ENCODE peak calls at places on chromosomes 5 and 9, in four cellular contexts. W, S, Y and K are unnamed samples.

GRCh38 chr5:147188200-147189108 is 46.4 kb upstream of the STK32A start:
- DNase-seq in S (no peak), Y (peak), W (no peak), K (peak)

GRCh38 chr9:69499401-69499800 is 172.8 kb downstream of the APBA1 start:
- DNase-seq in Y (no peak), S (no peak), W (no peak), K (no peak)

GRCh38 chr5:135544666-135545045 is 8.9 kb upstream of the NEUROG1 start:
- DNase-seq in Y (no peak), S (no peak), W (no peak), K (no peak)

GRCh38 chr9:75083188-75083976 is 4.6 kb downstream of the NMRK1 start:
- DNase-seq in S (peak), W (peak), Y (no peak), K (no peak)

GRCh38 chr5:76953551-76954382 is 922 bp downstream of the CRHBP start:
- DNase-seq in Y (no peak), S (no peak), W (no peak), K (no peak)

GRCh38 chr5:173816728-173817127 is 71.4 kb upstream of the CPEB4 start:
- DNase-seq in W (no peak), Y (no peak), S (no peak), K (no peak)

GRCh38 chr5:154097031-154097430 is 58.3 kb downstream of the MFAP3 start:
- DNase-seq in W (no peak), S (no peak), Y (no peak), K (no peak)

GRCh38 chr9:109255394-109255793 is 65.5 kb downstream of the EPB41L4B start:
- DNase-seq in Y (no peak), S (no peak), W (no peak), K (no peak)

GRCh38 chr5:123997354-123998215 is 485.6 kb downstream of the CSNK1G3 start:
- DNase-seq in S (no peak), W (no peak), Y (no peak), K (no peak)

GRCh38 chr5:61048534-61048933 is 103.5 kb downstream of the NDUFAF2 start:
- DNase-seq in W (no peak), Y (no peak), S (no peak), K (no peak)

GRCh38 chr9:692636-693459 is 148.6 kb upstream of the DMRT1 start:
- DNase-seq in Y (no peak), S (no peak), W (no peak), K (no peak)

GRCh38 chr5:68299105-68299504 is 83.5 kb downstream of the PIK3R1 start:
- DNase-seq in Y (no peak), S (no peak), W (no peak), K (no peak)

GRCh38 chr5:171412186-171412585 is 7.3 kb upstream of the FGF18 start:
- DNase-seq in S (no peak), Y (no peak), W (no peak), K (no peak)

GRCh38 chr5:168793844-168794837 is 215.0 kb upstream of the PANK3 start:
- DNase-seq in Y (no peak), W (peak), S (no peak), K (no peak)

GRCh38 chr9:130905902-130906726 is 9.5 kb upstream of the QRFP start:
- DNase-seq in Y (no peak), W (no peak), S (no peak), K (no peak)

GRCh38 chr9:36961568-36962360 is 72.3 kb downstream of the PAX5 start:
- DNase-seq in S (no peak), W (no peak), Y (no peak), K (no peak)

GRCh38 chr9:137021979-137022619 is 5.9 kb downstream of the ABCA2 start:
- DNase-seq in W (peak), Y (no peak), S (peak), K (no peak)

GRCh38 chr9:134226221-134226930 is 62.0 kb upstream of the RNU6ATAC start:
- DNase-seq in Y (no peak), S (no peak), W (no peak), K (no peak)

GRCh38 chr5:76926329-76927105 is 26.3 kb upstream of the CRHBP start:
- DNase-seq in S (no peak), W (no peak), Y (no peak), K (no peak)

GRCh38 chr5:73828465-73828864 is 202.5 kb downstream of the ARHGEF28 start:
- DNase-seq in Y (no peak), S (no peak), W (no peak), K (no peak)

GRCh38 chr9:21661626-21662025 is 140.8 kb upstream of the MTAP start:
- DNase-seq in S (no peak), W (no peak), Y (no peak), K (no peak)

GRCh38 chr5:66814146-66814991 is 218.2 kb downstream of the MAST4 start:
- DNase-seq in W (no peak), Y (no peak), S (no peak), K (peak)

GRCh38 chr5:65812648-65813047 is 90.6 kb downstream of the NLN start:
- DNase-seq in S (no peak), W (no peak), Y (no peak), K (no peak)

GRCh38 chr9:84436386-84437114 is 96.0 kb upstream of the SLC28A3 start:
- DNase-seq in W (no peak), S (no peak), Y (no peak), K (no peak)

GRCh38 chr5:16313761-16314160 is 134.2 kb upstream of the MARCHF11 start:
- DNase-seq in Y (no peak), W (no peak), S (no peak), K (no peak)

GRCh38 chr9:134025606-134026541 is 593 bp downstream of the BRD3OS start:
- DNase-seq in S (peak), W (peak), Y (no peak), K (no peak)

GRCh38 chr5:138663009-138663408 is 87.8 kb upstream of the HSPA9 start:
- DNase-seq in S (no peak), W (no peak), Y (no peak), K (no peak)

GRCh38 chr9:124282442-124283231 is 24.9 kb downstream of the NEK6 start:
- DNase-seq in Y (no peak), S (no peak), W (peak), K (no peak)

GRCh38 chr9:136409557-136410455 is 608 bp downstream of the ENTR1 start:
- DNase-seq in W (peak), Y (no peak), S (peak), K (no peak)

GRCh38 chr5:176882566-176882900 is 16.6 kb downstream of the HK3 start:
- DNase-seq in Y (no peak), W (no peak), S (no peak), K (no peak)

GRCh38 chr9:2424564-2425153 is 196.9 kb upstream of the VLDLR start:
- DNase-seq in S (no peak), Y (no peak), W (no peak), K (no peak)

GRCh38 chr5:180172447-180173197 is 36.4 kb downstream of the RASGEF1C start:
- DNase-seq in W (no peak), S (no peak), Y (no peak), K (no peak)

GRCh38 chr9:12935714-12936113 is 160.9 kb downstream of the LURAP1L start:
- DNase-seq in Y (no peak), S (no peak), W (no peak), K (no peak)

GRCh38 chr9:126702501-126703329 is 89.0 kb downstream of the LMX1B start:
- DNase-seq in W (peak), Y (no peak), S (peak), K (no peak)